ENCODE peak calls at places on chromosomes 4 and X, in six cellular contexts. One of them, this sample, is unnamed.

GRCh38 chrX:340641-341423 is 22.2 kb upstream of the GTPBP6 start:
- DNase-seq in fibroblast of villous mesenchyme: no peak
- DNase-seq in uterus: no peak
- DNase-seq in endothelial cell of umbilical vein: no peak
- DNase-seq in CD4-positive, alpha-beta T cell: no peak
- DNase-seq in NCI-H2081: no peak
- DNase-seq in this sample: no peak

GRCh38 chr4:138576684-138577083 is 334.5 kb upstream of the SLC7A11 start:
- DNase-seq in endothelial cell of umbilical vein: peak; percentile 57
- DNase-seq in NCI-H2081: peak; percentile 29
- DNase-seq in CD4-positive, alpha-beta T cell: no peak
- DNase-seq in uterus: no peak
- DNase-seq in fibroblast of villous mesenchyme: peak; percentile 61
- DNase-seq in this sample: no peak

GRCh38 chrX:41110801-41111625 is 25.8 kb downstream of the USP9X start:
- DNase-seq in endothelial cell of umbilical vein: no peak
- DNase-seq in NCI-H2081: no peak
- DNase-seq in CD4-positive, alpha-beta T cell: no peak
- DNase-seq in uterus: no peak
- DNase-seq in fibroblast of villous mesenchyme: peak; percentile 28
- DNase-seq in this sample: no peak

GRCh38 chr4:143346208-143346607 is 9.5 kb downstream of the GAB1 start:
- DNase-seq in CD4-positive, alpha-beta T cell: no peak
- DNase-seq in fibroblast of villous mesenchyme: no peak
- DNase-seq in uterus: no peak
- DNase-seq in NCI-H2081: no peak
- DNase-seq in endothelial cell of umbilical vein: no peak
- DNase-seq in this sample: no peak

GRCh38 chr4:78552398-78553396 is 1.1 kb downstream of the ANXA3 start:
- DNase-seq in fibroblast of villous mesenchyme: no peak
- DNase-seq in endothelial cell of umbilical vein: peak; percentile 76
- DNase-seq in NCI-H2081: no peak
- DNase-seq in CD4-positive, alpha-beta T cell: no peak
- DNase-seq in uterus: no peak
- DNase-seq in this sample: no peak

GRCh38 chr4:24857996-24858395 is 54.8 kb downstream of the CCDC149 start:
- DNase-seq in endothelial cell of umbilical vein: peak; percentile 78
- DNase-seq in uterus: peak; percentile 40
- DNase-seq in fibroblast of villous mesenchyme: peak; percentile 51
- DNase-seq in CD4-positive, alpha-beta T cell: no peak
- DNase-seq in NCI-H2081: no peak
- DNase-seq in this sample: no peak

GRCh38 chr4:38177035-38177791 is 217.0 kb downstream of the PTTG2 start:
- DNase-seq in NCI-H2081: no peak
- DNase-seq in endothelial cell of umbilical vein: peak; percentile 48
- DNase-seq in CD4-positive, alpha-beta T cell: peak; percentile 35
- DNase-seq in uterus: no peak
- DNase-seq in fibroblast of villous mesenchyme: peak; percentile 81
- DNase-seq in this sample: no peak

GRCh38 chr4:30754021-30754420 is 33.9 kb downstream of the PCDH7 start:
- DNase-seq in uterus: no peak
- DNase-seq in fibroblast of villous mesenchyme: no peak
- DNase-seq in endothelial cell of umbilical vein: peak; percentile 73
- DNase-seq in NCI-H2081: no peak
- DNase-seq in CD4-positive, alpha-beta T cell: no peak
- DNase-seq in this sample: no peak

GRCh38 chr4:48970471-48970921 is 15.6 kb upstream of the CWH43 start:
- DNase-seq in CD4-positive, alpha-beta T cell: no peak
- DNase-seq in fibroblast of villous mesenchyme: peak; percentile 5
- DNase-seq in uterus: no peak
- DNase-seq in endothelial cell of umbilical vein: no peak
- DNase-seq in NCI-H2081: no peak
- DNase-seq in this sample: no peak

GRCh38 chrX:125005863-125006262 is 313.8 kb upstream of the TEX13C start:
- DNase-seq in CD4-positive, alpha-beta T cell: no peak
- DNase-seq in endothelial cell of umbilical vein: no peak
- DNase-seq in NCI-H2081: no peak
- DNase-seq in fibroblast of villous mesenchyme: no peak
- DNase-seq in uterus: no peak
- DNase-seq in this sample: no peak

GRCh38 chr4:2246384-2247127 is 4.6 kb upstream of the HAUS3 start:
- DNase-seq in fibroblast of villous mesenchyme: no peak
- DNase-seq in CD4-positive, alpha-beta T cell: no peak
- DNase-seq in NCI-H2081: no peak
- DNase-seq in endothelial cell of umbilical vein: no peak
- DNase-seq in uterus: peak; percentile 15
- DNase-seq in this sample: peak; percentile 18

GRCh38 chrX:154091678-154092077 is 5.8 kb downstream of the MECP2 start:
- DNase-seq in CD4-positive, alpha-beta T cell: no peak
- DNase-seq in fibroblast of villous mesenchyme: no peak
- DNase-seq in uterus: no peak
- DNase-seq in endothelial cell of umbilical vein: no peak
- DNase-seq in NCI-H2081: no peak
- DNase-seq in this sample: no peak

GRCh38 chr4:133464311-133464710 is 315.2 kb downstream of the PCDH10 start:
- DNase-seq in CD4-positive, alpha-beta T cell: no peak
- DNase-seq in NCI-H2081: no peak
- DNase-seq in endothelial cell of umbilical vein: no peak
- DNase-seq in uterus: no peak
- DNase-seq in fibroblast of villous mesenchyme: no peak
- DNase-seq in this sample: no peak

GRCh38 chr4:77599378-77599777 is 6.2 kb upstream of the CXCL13 start:
- DNase-seq in NCI-H2081: no peak
- DNase-seq in endothelial cell of umbilical vein: peak; percentile 37
- DNase-seq in CD4-positive, alpha-beta T cell: no peak
- DNase-seq in uterus: no peak
- DNase-seq in fibroblast of villous mesenchyme: peak; percentile 44
- DNase-seq in this sample: no peak

GRCh38 chr4:21835712-21836111 is 112.9 kb downstream of the KCNIP4 start:
- DNase-seq in CD4-positive, alpha-beta T cell: no peak
- DNase-seq in fibroblast of villous mesenchyme: no peak
- DNase-seq in endothelial cell of umbilical vein: peak; percentile 17
- DNase-seq in NCI-H2081: no peak
- DNase-seq in uterus: no peak
- DNase-seq in this sample: no peak

GRCh38 chrX:152276277-152276676 is 137.9 kb upstream of the MAGEA10 start:
- DNase-seq in fibroblast of villous mesenchyme: no peak
- DNase-seq in endothelial cell of umbilical vein: no peak
- DNase-seq in CD4-positive, alpha-beta T cell: no peak
- DNase-seq in uterus: no peak
- DNase-seq in NCI-H2081: no peak
- DNase-seq in this sample: no peak

GRCh38 chr4:3775576-3775975 is 9.4 kb downstream of the ADRA2C start:
- DNase-seq in uterus: no peak
- DNase-seq in endothelial cell of umbilical vein: no peak
- DNase-seq in NCI-H2081: no peak
- DNase-seq in CD4-positive, alpha-beta T cell: no peak
- DNase-seq in fibroblast of villous mesenchyme: no peak
- DNase-seq in this sample: no peak

GRCh38 chrX:149984411-149984810 is 46.1 kb upstream of the EOLA2 start:
- DNase-seq in CD4-positive, alpha-beta T cell: no peak
- DNase-seq in NCI-H2081: no peak
- DNase-seq in endothelial cell of umbilical vein: no peak
- DNase-seq in fibroblast of villous mesenchyme: peak; percentile 2
- DNase-seq in uterus: no peak
- DNase-seq in this sample: no peak

GRCh38 chr4:153234923-153235322 is 30.7 kb downstream of the TRIM2 start:
- DNase-seq in uterus: no peak
- DNase-seq in fibroblast of villous mesenchyme: peak; percentile 57
- DNase-seq in endothelial cell of umbilical vein: peak; percentile 44
- DNase-seq in CD4-positive, alpha-beta T cell: no peak
- DNase-seq in NCI-H2081: no peak
- DNase-seq in this sample: no peak

GRCh38 chr4:56134272-56134671 is 185.5 kb downstream of the CEP135 start:
- DNase-seq in fibroblast of villous mesenchyme: peak; percentile 32
- DNase-seq in NCI-H2081: no peak
- DNase-seq in uterus: no peak
- DNase-seq in endothelial cell of umbilical vein: peak; percentile 55
- DNase-seq in CD4-positive, alpha-beta T cell: no peak
- DNase-seq in this sample: no peak

GRCh38 chrX:8738588-8739189 is 6.8 kb upstream of the ANOS1 start:
- DNase-seq in fibroblast of villous mesenchyme: peak; percentile 36
- DNase-seq in endothelial cell of umbilical vein: peak; percentile 33
- DNase-seq in uterus: no peak
- DNase-seq in NCI-H2081: peak; percentile 46
- DNase-seq in CD4-positive, alpha-beta T cell: no peak
- DNase-seq in this sample: no peak

This sample was measured in tibial artery.